ENCODE peak calls at places on chromosomes 13 and 19, in four cellular contexts. A, H, P and T are unnamed samples.

GRCh38 chr13:86813198-86813597 is 858.0 kb upstream of the SLITRK5 start:
- DNase-seq in A (no peak), H (no peak), P (no peak), T (no peak)

GRCh38 chr13:78160793-78161192 is 242.2 kb upstream of the EDNRB start:
- DNase-seq in A (no peak), H (no peak), P (no peak), T (no peak)

GRCh38 chr19:3695986-3696659 is 4.1 kb downstream of the PIP5K1C start:
- DNase-seq in A (no peak), H (no peak), P (no peak), T (no peak)

GRCh38 chr19:47719047-47719885 is 6.0 kb downstream of the EHD2 start:
- DNase-seq in A (peak; percentile 92), H (peak; percentile 92), P (peak; percentile 97), T (peak; percentile 93)

GRCh38 chr19:45391346-45391745 is 13.5 kb downstream of the PPP1R13L start:
- DNase-seq in A (no peak), H (no peak), P (no peak), T (no peak)

GRCh38 chr19:44800461-44800860 is 8.4 kb upstream of the BCAM start:
- DNase-seq in A (peak; percentile 87), H (peak; percentile 91), P (peak; percentile 97), T (peak; percentile 86)

GRCh38 chr19:32814046-32814445 is 55.5 kb downstream of the SLC7A9 start:
- DNase-seq in A (no peak), H (no peak), P (no peak), T (peak; percentile 54)

GRCh38 chr19:58575183-58576041 is 2.3 kb upstream of the MZF1 start:
- DNase-seq in A (peak; percentile 91), H (peak; percentile 94), P (peak; percentile 97), T (peak; percentile 91)

GRCh38 chr13:114145722-114146121 is 13.3 kb upstream of the RASA3 start:
- DNase-seq in A (no peak), H (no peak), P (peak; percentile 72), T (peak; percentile 43)

GRCh38 chr13:24610956-24611355 is 69.3 kb upstream of the ATP12A start:
- DNase-seq in A (no peak), H (no peak), P (no peak), T (no peak)

GRCh38 chr19:45900661-45901431 is 1.6 kb downstream of the MYPOP start:
- DNase-seq in A (no peak), H (no peak), P (no peak), T (no peak)

GRCh38 chr19:16371540-16371986 is 46.9 kb downstream of the KLF2 start:
- DNase-seq in A (peak; percentile 44), H (peak; percentile 81), P (peak; percentile 94), T (no peak)

GRCh38 chr19:1130801-1131717 is 27.3 kb downstream of the GPX4 start:
- DNase-seq in A (no peak), H (peak; percentile 61), P (no peak), T (no peak)

GRCh38 chr13:41107584-41108014 is 25.0 kb downstream of the KBTBD6 start:
- DNase-seq in A (no peak), H (no peak), P (no peak), T (no peak)

GRCh38 chr13:30154931-30155330 is 152.4 kb downstream of the KATNAL1 start:
- DNase-seq in A (no peak), H (no peak), P (no peak), T (no peak)

GRCh38 chr13:58876473-58876872 is 1244.9 kb downstream of the PCDH17 start:
- DNase-seq in A (no peak), H (no peak), P (no peak), T (no peak)

DNA sequence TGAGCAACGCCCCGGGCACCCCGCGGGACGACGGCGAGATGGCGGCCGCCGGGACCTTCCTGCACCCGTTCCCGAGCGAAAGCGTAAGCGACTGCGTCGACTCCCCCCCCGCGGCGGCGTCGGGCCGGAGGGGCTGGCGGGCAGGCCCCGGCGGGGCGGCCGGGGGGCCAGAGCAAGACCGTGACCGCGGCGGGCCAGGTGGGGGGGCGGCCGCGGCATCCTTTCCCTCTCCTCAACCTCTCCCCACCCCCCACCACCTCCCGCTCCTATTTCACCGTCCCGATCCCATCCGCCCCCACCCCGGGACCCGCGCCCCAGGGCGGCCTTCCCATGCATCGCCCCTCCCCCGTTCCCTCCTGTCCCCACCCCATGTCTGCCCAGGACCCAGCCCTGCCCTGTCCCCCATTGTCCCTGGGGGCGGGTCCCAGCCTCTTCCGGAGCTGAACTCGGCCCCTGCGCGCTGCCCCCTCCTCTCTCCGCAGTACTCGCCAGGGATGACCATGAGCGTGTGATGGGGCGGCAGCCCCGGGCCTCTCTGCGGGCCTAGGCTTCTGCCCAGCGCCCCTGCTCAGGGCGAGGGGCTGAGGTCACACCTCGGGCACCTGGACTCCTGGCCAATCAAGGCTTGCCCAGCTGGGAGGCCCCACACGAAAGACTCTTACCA is 4.1 kb downstream of the ISYNA1 start:
- DNase-seq in A (no peak), H (no peak), P (no peak), T (no peak)
- H3K4me3 ChIP-seq in A (peak overlapping the region; percentile 53), H (peak overlapping the region; percentile 11), P (no peak overlapping the region), T (peak overlapping the region; percentile 49)

GRCh38 chr19:2575734-2576481 is 100.0 kb downstream of the GADD45B start:
- DNase-seq in A (peak; percentile 71), H (peak; percentile 91), P (peak; percentile 97), T (peak; percentile 95)

GRCh38 chr19:2578391-2578826 is 102.5 kb downstream of the GADD45B start:
- DNase-seq in A (no peak), H (peak; percentile 71), P (no peak), T (no peak)

GRCh38 chr19:2577722-2578335 is 101.9 kb downstream of the GADD45B start:
- DNase-seq in A (no peak), H (peak; percentile 35), P (peak; percentile 86), T (peak; percentile 69)

GRCh38 chr19:2579678-2580280 is 103.9 kb downstream of the GADD45B start:
- DNase-seq in A (no peak), H (peak; percentile 44), P (no peak), T (peak; percentile 62)

GRCh38 chr19:2578911-2579677 is 103.2 kb downstream of the GADD45B start:
- DNase-seq in A (peak; percentile 89), H (peak; percentile 93), P (peak; percentile 97), T (peak; percentile 91)
- H3K4me3 ChIP-seq in A (peak overlapping the region; percentile 62), H (peak overlapping the region; percentile 18), P (peak overlapping the region; percentile 4), T (peak overlapping the region; percentile 50)

DNA sequence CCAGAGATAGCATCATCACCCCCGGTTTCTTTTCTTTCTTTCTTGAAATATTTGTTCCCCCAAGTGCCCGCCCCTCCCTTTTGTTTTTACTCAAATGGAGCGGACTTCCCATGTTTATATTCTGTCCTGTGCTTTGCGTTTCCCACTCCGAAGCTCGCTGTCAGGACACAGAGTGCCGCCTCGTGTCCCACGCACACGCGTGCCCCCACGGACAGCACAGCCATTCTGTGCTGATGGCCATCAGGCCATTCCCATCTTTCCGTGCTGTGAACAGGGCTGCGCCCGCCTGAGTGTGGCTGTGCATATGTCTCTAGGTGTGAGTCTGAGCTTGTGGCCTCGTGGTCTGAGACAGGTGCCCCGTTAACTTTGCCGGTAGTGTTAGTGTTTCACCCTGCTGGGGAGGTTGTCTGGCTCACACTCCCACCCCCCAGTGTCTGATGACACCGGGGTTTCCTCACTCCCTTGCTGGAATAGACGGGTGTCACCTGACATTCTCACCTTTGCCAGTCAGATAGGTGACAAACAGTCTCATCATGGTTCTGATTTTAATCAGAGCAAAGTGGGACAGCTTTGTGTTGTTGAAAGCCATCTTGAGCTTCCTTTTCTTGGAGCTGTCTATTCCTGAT is 6.9 kb downstream of the PAK4 start:
- DNase-seq in A (no peak), H (no peak), P (no peak), T (no peak)
- H3K4me3 ChIP-seq in A (no peak overlapping the region), H (no peak overlapping the region), P (no peak overlapping the region), T (no peak overlapping the region)

DNA sequence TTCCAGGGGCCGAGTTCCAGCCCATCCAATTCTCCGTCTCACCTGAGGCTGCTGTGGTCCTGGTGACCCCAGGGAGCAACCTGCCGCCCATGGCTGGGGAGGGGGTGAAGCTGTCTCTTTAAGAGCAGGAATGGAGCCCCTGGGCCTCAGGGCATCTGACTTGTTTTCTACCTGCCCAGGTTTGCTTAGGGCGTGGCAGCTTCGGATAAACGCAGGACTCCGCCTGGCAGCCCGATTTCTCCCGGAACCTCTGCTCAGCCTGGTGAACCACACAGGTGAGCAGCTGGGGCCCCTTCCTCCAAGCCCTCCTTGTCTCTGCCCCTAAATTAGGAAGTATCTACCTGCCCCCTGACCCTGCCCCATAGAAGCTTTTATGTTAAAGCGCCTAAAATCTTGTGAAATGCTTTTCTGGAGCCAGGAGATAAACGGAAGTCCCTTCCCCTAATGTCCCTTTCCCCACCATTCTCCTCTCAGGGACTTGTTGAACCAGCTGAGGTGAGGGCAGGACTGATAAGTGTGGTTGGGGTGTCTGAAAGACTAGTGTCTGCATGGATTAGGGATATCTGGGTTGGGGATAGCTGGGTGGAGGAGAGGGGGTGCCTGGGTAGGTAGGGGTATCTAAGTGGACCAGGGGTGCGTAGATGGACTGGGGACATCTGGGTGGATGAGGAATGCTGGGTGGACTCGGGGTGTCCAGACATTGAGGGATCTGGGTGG is 620 bp downstream of the FXYD3 start:
- DNase-seq in A (no peak), H (peak; percentile 26), P (peak; percentile 89), T (no peak)
- H3K4me3 ChIP-seq in A (no peak overlapping the region), H (no peak overlapping the region), P (peak overlapping the region; percentile 36), T (peak overlapping the region; percentile 57)